ENCODE peak calls at places on chromosomes 1 and 21, in seven cellular contexts. T is upper lobe of right lung, C is GM12865, X is AG10803, E is choroid plexus epithelial cell, I is lung, W is colonic mucosa. L is an unnamed sample.

GRCh38 chr21:42614811-42615342 is 38.5 kb upstream of the PDE9A start:
- DNase-seq in T (peak; percentile 81), C (peak; percentile 44), X (no peak), E (no peak), I (peak; percentile 62), W (peak; percentile 50), L (peak; percentile 81)

GRCh38 chr1:64864018-64864945 is 102.1 kb downstream of the JAK1 start:
- DNase-seq in T (peak; percentile 82), C (peak; percentile 96), X (no peak), E (peak; percentile 47), I (peak; percentile 65), W (peak; percentile 55), L (peak; percentile 16)

GRCh38 chr1:19596065-19596718 is 47.9 kb upstream of the NBL1 start:
- DNase-seq in T (no peak), C (no peak), X (peak; percentile 41), E (no peak), I (no peak), W (no peak), L (no peak)

GRCh38 chr21:44405091-44405947 is 50.0 kb upstream of the LRRC3 start:
- DNase-seq in T (no peak), C (no peak), X (no peak), E (no peak), I (no peak), W (no peak), L (no peak)

GRCh38 chr1:31580513-31580870 is 4.2 kb downstream of the TINAGL1 start:
- DNase-seq in T (no peak), C (no peak), X (no peak), E (peak; percentile 60), I (no peak), W (no peak), L (peak; percentile 37)

GRCh38 chr1:160007577-160008200 is 24.1 kb downstream of the PIGM start:
- DNase-seq in T (no peak), C (peak; percentile 35), X (no peak), E (peak; percentile 52), I (no peak), W (no peak), L (no peak)

GRCh38 chr1:53393325-53393792 is 65.5 kb upstream of the LRP8 start:
- DNase-seq in T (peak; percentile 87), C (peak; percentile 66), X (peak; percentile 50), E (peak; percentile 75), I (peak; percentile 80), W (peak; percentile 82), L (peak; percentile 80)

GRCh38 chr1:90850181-90850924 is 133.3 kb upstream of the BARHL2 start:
- DNase-seq in T (peak; percentile 67), C (no peak), X (peak; percentile 22), E (peak; percentile 22), I (no peak), W (peak; percentile 34), L (no peak)

GRCh38 chr21:44514746-44515358 is 25.1 kb downstream of the KRTAP10-1 start:
- DNase-seq in T (no peak), C (no peak), X (no peak), E (no peak), I (no peak), W (no peak), L (no peak)

GRCh38 chr1:86434031-86434430 is 10.1 kb downstream of the CLCA2 start:
- DNase-seq in T (no peak), C (no peak), X (no peak), E (no peak), I (no peak), W (no peak), L (no peak)

GRCh38 chr21:28099296-28099695 is 893.4 kb downstream of the LTN1 start:
- DNase-seq in T (no peak), C (no peak), X (peak; percentile 51), E (peak; percentile 21), I (no peak), W (peak; percentile 25), L (no peak)

GRCh38 chr1:216518844-216519627 is 95.8 kb upstream of the USH2A start:
- DNase-seq in T (no peak), C (no peak), X (no peak), E (no peak), I (no peak), W (no peak), L (no peak)

GRCh38 chr1:108732398-108732797 is 14.1 kb upstream of the STXBP3 start:
- DNase-seq in T (no peak), C (no peak), X (no peak), E (no peak), I (no peak), W (no peak), L (no peak)

GRCh38 chr1:48761411-48761810 is 15.3 kb downstream of the BEND5 start:
- DNase-seq in T (no peak), C (no peak), X (peak; percentile 63), E (no peak), I (no peak), W (no peak), L (no peak)

GRCh38 chr1:186658999-186659398 is 21.2 kb downstream of the PTGS2 start:
- DNase-seq in T (no peak), C (no peak), X (no peak), E (no peak), I (no peak), W (no peak), L (no peak)

GRCh38 chr21:25324666-25325065 is 282.6 kb downstream of the MRPL39 start:
- DNase-seq in T (no peak), C (no peak), X (no peak), E (no peak), I (no peak), W (no peak), L (no peak)

GRCh38 chr1:23619299-23620188 is 60.2 kb upstream of the ID3 start:
- DNase-seq in T (peak; percentile 72), C (peak; percentile 83), X (no peak), E (no peak), I (no peak), W (peak; percentile 84), L (peak; percentile 25)

GRCh38 chr1:70101774-70102173 is 103.6 kb downstream of the LRRC40 start:
- DNase-seq in T (no peak), C (no peak), X (no peak), E (no peak), I (no peak), W (no peak), L (no peak)

GRCh38 chr1:212669600-212669999 is 30.0 kb downstream of the BATF3 start:
- DNase-seq in T (no peak), C (no peak), X (no peak), E (no peak), I (no peak), W (no peak), L (no peak)

GRCh38 chr1:7786785-7787184 is 2.7 kb downstream of the PER3 start:
- DNase-seq in T (no peak), C (no peak), X (no peak), E (no peak), I (no peak), W (no peak), L (no peak)

GRCh38 chr1:7783826-7784491 is at the start of gene PER3:
- DNase-seq in T (peak; percentile 99), C (peak; percentile 96), X (peak; percentile 97), E (peak; percentile 98), I (peak; percentile 96), W (peak; percentile 95), L (peak; percentile 97)

GRCh38 chr1:7783178-7783711 is 846 bp upstream of the PER3 start:
- DNase-seq in T (peak; percentile 92), C (peak; percentile 68), X (peak; percentile 61), E (peak; percentile 30), I (peak; percentile 65), W (peak; percentile 68), L (no peak)

GRCh38 chr1:7784492-7785071 is 491 bp downstream of the PER3 start:
- DNase-seq in T (no peak), C (peak; percentile 13), X (peak; percentile 9), E (no peak), I (peak; percentile 38), W (no peak), L (no peak)

DNA sequence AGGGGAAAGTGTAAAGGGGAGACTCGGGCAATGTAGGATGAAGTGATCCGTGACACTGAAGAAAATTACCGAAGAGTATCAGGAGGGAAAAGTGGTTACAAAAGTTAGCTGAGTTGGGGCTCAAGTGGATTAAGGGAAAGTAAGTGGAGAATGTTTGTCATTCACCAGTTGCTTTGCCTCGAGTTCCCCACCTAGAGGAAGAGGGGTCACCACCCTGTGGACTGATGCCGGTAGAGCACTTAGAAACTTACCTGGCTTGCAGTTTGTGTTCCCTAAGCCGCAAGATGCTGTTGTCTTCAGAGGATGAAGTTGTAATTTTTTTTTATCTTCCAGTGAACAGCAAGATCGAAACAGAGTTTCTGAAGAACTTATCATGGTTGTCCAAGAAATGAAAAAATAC is 1.0 kb downstream of the PER3 start:
- DNase-seq in T (no peak), C (no peak), X (no peak), E (no peak), I (no peak), W (no peak), L (no peak)
- H3K4me3 ChIP-seq in T (peak overlapping the region; percentile 72), C (no peak overlapping the region), X (peak overlapping the region; percentile 67), E (no peak overlapping the region), I (peak overlapping the region; percentile 53), W (peak overlapping the region; percentile 54), L (peak overlapping the region; percentile 51)

DNA sequence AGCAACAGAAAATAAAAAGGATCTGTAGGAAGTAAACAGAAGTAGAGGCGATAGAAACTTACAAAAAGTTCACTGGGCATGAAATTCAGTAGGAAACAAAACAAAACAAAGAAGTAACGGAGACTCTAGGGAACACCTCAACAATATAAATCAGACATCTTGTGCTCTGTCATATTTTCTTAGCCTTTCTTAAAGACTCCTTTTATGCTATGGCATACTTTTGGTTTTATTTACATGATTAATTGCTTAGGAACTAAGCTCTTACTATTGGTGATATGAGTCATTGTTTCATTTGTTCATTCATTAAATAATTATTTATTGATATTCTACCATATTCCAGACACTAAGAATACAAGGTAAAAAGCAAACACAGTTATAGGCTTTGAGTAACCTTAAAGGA is 126.6 kb downstream of the KCNT2 start:
- DNase-seq in T (no peak), C (no peak), X (no peak), E (no peak), I (no peak), W (no peak), L (no peak)
- H3K4me3 ChIP-seq in T (no peak overlapping the region), C (no peak overlapping the region), X (no peak overlapping the region), E (no peak overlapping the region), I (no peak overlapping the region), W (no peak overlapping the region), L (no peak overlapping the region)

GRCh38 chr1:222893255-222893654 is 78.4 kb downstream of the DISP1 start:
- DNase-seq in T (no peak), C (no peak), X (no peak), E (no peak), I (no peak), W (no peak), L (peak; percentile 31)

GRCh38 chr1:222898191-222898527 is 83.3 kb downstream of the DISP1 start:
- DNase-seq in T (no peak), C (no peak), X (no peak), E (peak; percentile 56), I (no peak), W (no peak), L (no peak)

GRCh38 chr1:222894331-222894730 is 79.5 kb downstream of the DISP1 start:
- DNase-seq in T (no peak), C (no peak), X (no peak), E (no peak), I (no peak), W (no peak), L (no peak)

GRCh38 chr1:222897527-222898190 is 82.8 kb downstream of the DISP1 start:
- DNase-seq in T (no peak), C (no peak), X (no peak), E (peak; percentile 57), I (no peak), W (no peak), L (no peak)

GRCh38 chr1:222896630-222897526 is 82.0 kb downstream of the DISP1 start:
- DNase-seq in T (no peak), C (no peak), X (peak; percentile 23), E (peak; percentile 48), I (no peak), W (no peak), L (no peak)
- H3K4me3 ChIP-seq in T (peak overlapping the region; percentile 40), C (no peak overlapping the region), X (no peak overlapping the region), E (no peak overlapping the region), I (no peak overlapping the region), W (no peak overlapping the region), L (peak overlapping the region; percentile 0)

GRCh38 chr1:155294520-155295182 is 6.6 kb downstream of the PKLR start:
- DNase-seq in T (no peak), C (no peak), X (no peak), E (no peak), I (no peak), W (no peak), L (no peak)
- H3K4me3 ChIP-seq in T (no peak overlapping the region), C (no peak overlapping the region), X (no peak overlapping the region), E (peak overlapping the region; percentile 8), I (no peak overlapping the region), W (no peak overlapping the region), L (no peak overlapping the region)